ENCODE peak calls at places on chromosomes 11 and 22, in five cellular contexts. K is activated CD8-positive, alpha-beta memory T cell treated with anti-CD3 and anti-CD28 coated beads, Interleukin-2, amount 50 U/mL, for 48 hours; N is HS-5; I is OCI-M1; X is mucosa of descending colon. J is an unnamed sample.

GRCh38 chr11:61415381-61415780 is 14.4 kb downstream of the CPSF7 start:
- DNase-seq in N (no peak), K (no peak), I (no peak), X (no peak), J (no peak)

GRCh38 chr11:78472382-78472781 is 54.8 kb upstream of the GAB2 start:
- DNase-seq in X (no peak), K (no peak), N (no peak), I (no peak), J (no peak)

GRCh38 chr22:24550902-24551229 is 4.1 kb downstream of the GUCD1 start:
- DNase-seq in I (no peak), N (no peak), X (no peak), K (no peak), J (no peak)

GRCh38 chr11:134882671-134883318 is 470.8 kb upstream of the B3GAT1 start:
- DNase-seq in K (no peak), N (no peak), X (no peak), I (no peak), J (no peak)

GRCh38 chr11:67022341-67022933 is 497 bp upstream of the SYT12 start:
- DNase-seq in I (no peak), K (no peak), X (peak), N (no peak), J (no peak)

GRCh38 chr11:33542921-33543320 is 157.7 kb downstream of the C11orf91 start:
- DNase-seq in X (peak), K (peak), I (peak), N (no peak), J (peak)

GRCh38 chr22:26679003-26679629 is 21.7 kb downstream of the MIAT start:
- DNase-seq in X (peak), I (peak), N (peak), K (peak), J (peak)

GRCh38 chr11:36239636-36240035 is 49.6 kb downstream of the COMMD9 start:
- DNase-seq in N (no peak), I (no peak), X (no peak), K (no peak), J (no peak)

GRCh38 chr11:75635009-75635909 is 33.6 kb downstream of the MAP6 start:
- DNase-seq in N (peak), K (no peak), X (peak), I (peak), J (no peak)

GRCh38 chr11:1340111-1340510 is 30.7 kb upstream of the TOLLIP start:
- DNase-seq in I (no peak), K (peak), N (no peak), X (no peak), J (no peak)

GRCh38 chr22:24191381-24191841 is 10.1 kb downstream of the SUSD2 start:
- DNase-seq in N (no peak), K (no peak), X (no peak), I (no peak), J (no peak)

GRCh38 chr11:44632466-44633123 is 67.1 kb downstream of the CD82 start:
- DNase-seq in K (peak), N (no peak), I (peak), X (peak), J (no peak)

GRCh38 chr11:69899957-69900821 is 81.0 kb upstream of the FGF3 start:
- DNase-seq in I (no peak), X (no peak), N (no peak), K (no peak), J (no peak)

GRCh38 chr11:122731500-122731913 is 76.0 kb downstream of the UBASH3B start:
- DNase-seq in N (no peak), X (no peak), I (peak), K (no peak), J (no peak)